ENCODE peak calls at places on chromosomes 7 and 10, in ten cellular contexts. M, L, K, D, W, N, Y, S, H and C are unnamed samples.

GRCh38 chr7:90838799-90839198 is 242.7 kb downstream of the CDK14 start:
- DNase-seq in M (no peak), L (no peak), K (no peak), D (no peak), W (no peak), N (no peak), Y (no peak), S (no peak), H (no peak), C (no peak)

GRCh38 chr7:82275342-82275741 is 168.2 kb downstream of the CACNA2D1 start:
- DNase-seq in M (no peak), L (no peak), K (no peak), D (no peak), W (no peak), N (no peak), Y (no peak), S (no peak), H (no peak), C (no peak)

GRCh38 chr10:129978322-129978721 is 14.2 kb upstream of the EBF3 start:
- DNase-seq in M (no peak), L (no peak), K (no peak), D (no peak), W (no peak), N (no peak), Y (no peak), S (no peak), H (no peak), C (no peak)

GRCh38 chr10:35203744-35204143 is 77.1 kb downstream of the CREM start:
- DNase-seq in M (no peak), L (no peak), K (no peak), D (no peak), W (no peak), N (no peak), Y (no peak), S (no peak), H (no peak), C (peak)

GRCh38 chr10:132113766-132114365 is 48.1 kb downstream of the JAKMIP3 start:
- DNase-seq in M (no peak), L (no peak), K (no peak), D (no peak), W (no peak), N (no peak), Y (no peak), S (no peak), H (no peak), C (no peak)

GRCh38 chr7:131039836-131040235 is 287.8 kb upstream of the MKLN1 start:
- DNase-seq in M (no peak), L (no peak), K (no peak), D (no peak), W (no peak), N (no peak), Y (no peak), S (no peak), H (no peak), C (no peak)

GRCh38 chr10:71008150-71008549 is 119.8 kb upstream of the PCBD1 start:
- DNase-seq in M (no peak), L (no peak), K (no peak), D (no peak), W (no peak), N (no peak), Y (no peak), S (no peak), H (no peak), C (no peak)

GRCh38 chr7:158820656-158821055 is 8.7 kb downstream of the ESYT2 start:
- DNase-seq in M (no peak), L (no peak), K (no peak), D (no peak), W (no peak), N (no peak), Y (no peak), S (no peak), H (no peak), C (no peak)

GRCh38 chr7:82732677-82733076 is 289.1 kb upstream of the CACNA2D1 start:
- DNase-seq in M (no peak), L (no peak), K (no peak), D (no peak), W (no peak), N (no peak), Y (no peak), S (no peak), H (no peak), C (no peak)

GRCh38 chr7:31938650-31939049 is 131.6 kb downstream of the PDE1C start:
- DNase-seq in M (no peak), L (peak), K (no peak), D (no peak), W (no peak), N (no peak), Y (no peak), S (no peak), H (no peak), C (no peak)

GRCh38 chr10:112562803-112563663 is 116.0 kb downstream of the VTI1A start:
- DNase-seq in M (no peak), L (no peak), K (no peak), D (no peak), W (no peak), N (no peak), Y (peak), S (peak), H (no peak), C (peak)

GRCh38 chr7:31488562-31489203 is 25.2 kb upstream of the ITPRID1 start:
- DNase-seq in M (no peak), L (peak), K (peak), D (peak), W (no peak), N (peak), Y (peak), S (no peak), H (no peak), C (peak)

GRCh38 chr10:5609952-5610616 is 56.3 kb downstream of the ASB13 start:
- DNase-seq in M (no peak), L (no peak), K (no peak), D (no peak), W (no peak), N (no peak), Y (no peak), S (no peak), H (no peak), C (no peak)

GRCh38 chr10:46537309-46537708 is 19.1 kb downstream of the GPRIN2 start:
- DNase-seq in M (no peak), L (no peak), K (no peak), D (no peak), W (no peak), N (no peak), Y (no peak), S (no peak), H (no peak), C (no peak)

GRCh38 chr7:28999839-29000238 is 41.7 kb upstream of the TRIL start:
- DNase-seq in M (no peak), L (no peak), K (no peak), D (no peak), W (no peak), N (no peak), Y (no peak), S (no peak), H (no peak), C (no peak)

GRCh38 chr10:71243756-71244637 is 31.6 kb downstream of the UNC5B start:
- DNase-seq in M (no peak), L (no peak), K (peak), D (no peak), W (no peak), N (no peak), Y (no peak), S (no peak), H (no peak), C (no peak)

GRCh38 chr10:92914478-92915066 is 66.3 kb downstream of the EXOC6 start:
- DNase-seq in M (no peak), L (peak), K (peak), D (peak), W (no peak), N (peak), Y (peak), S (peak), H (peak), C (peak)

GRCh38 chr10:63738410-63738809 is 217.2 kb downstream of the REEP3 start:
- DNase-seq in M (no peak), L (peak), K (peak), D (no peak), W (no peak), N (peak), Y (no peak), S (no peak), H (no peak), C (peak)

GRCh38 chr10:95464280-95464679 is 96.9 kb downstream of the SORBS1 start:
- DNase-seq in M (no peak), L (no peak), K (no peak), D (no peak), W (no peak), N (no peak), Y (no peak), S (peak), H (no peak), C (no peak)

GRCh38 chr10:44969854-44970253 is 8.8 kb downstream of the DEPP1 start:
- DNase-seq in M (no peak), L (no peak), K (no peak), D (no peak), W (no peak), N (no peak), Y (no peak), S (no peak), H (no peak), C (no peak)

GRCh38 chr10:59284111-59284975 is 78.0 kb downstream of the FAM13C start:
- DNase-seq in M (no peak), L (no peak), K (no peak), D (no peak), W (no peak), N (no peak), Y (no peak), S (no peak), H (peak), C (no peak)

GRCh38 chr10:63692205-63692896 is 171.2 kb downstream of the REEP3 start:
- DNase-seq in M (no peak), L (no peak), K (no peak), D (no peak), W (no peak), N (no peak), Y (no peak), S (no peak), H (no peak), C (no peak)

GRCh38 chr10:46028584-46029570 is 1.5 kb downstream of the NCOA4 start:
- DNase-seq in M (peak), L (peak), K (peak), D (no peak), W (no peak), N (no peak), Y (peak), S (peak), H (peak), C (peak)

GRCh38 chr7:51251292-51251691 is 65.3 kb downstream of the COBL start:
- DNase-seq in M (no peak), L (no peak), K (no peak), D (no peak), W (no peak), N (no peak), Y (no peak), S (no peak), H (no peak), C (no peak)

GRCh38 chr10:1488970-1489548 is 248.3 kb downstream of the ADARB2 start:
- DNase-seq in M (no peak), L (no peak), K (no peak), D (no peak), W (no peak), N (no peak), Y (no peak), S (no peak), H (no peak), C (no peak)

GRCh38 chr7:114703677-114704076 is 218.2 kb upstream of the MDFIC start:
- DNase-seq in M (no peak), L (no peak), K (no peak), D (no peak), W (no peak), N (no peak), Y (no peak), S (no peak), H (no peak), C (no peak)

GRCh38 chr10:99329891-99330674 is 927 bp downstream of the CNNM1 start:
- DNase-seq in M (no peak), L (no peak), K (peak), D (peak), W (no peak), N (no peak), Y (peak), S (no peak), H (peak), C (no peak)

GRCh38 chr10:27614776-27615175 is 110.7 kb downstream of the RAB18 start:
- DNase-seq in M (no peak), L (no peak), K (no peak), D (no peak), W (no peak), N (no peak), Y (no peak), S (no peak), H (no peak), C (no peak)

GRCh38 chr7:92767427-92767826 is 68.9 kb downstream of the CDK6 start:
- DNase-seq in M (no peak), L (no peak), K (peak), D (no peak), W (no peak), N (no peak), Y (no peak), S (no peak), H (no peak), C (no peak)

GRCh38 chr10:23294638-23295247 is 49.9 kb downstream of the C10orf67 start:
- DNase-seq in M (no peak), L (no peak), K (peak), D (no peak), W (no peak), N (no peak), Y (no peak), S (no peak), H (no peak), C (no peak)

GRCh38 chr10:50325449-50326188 is 74.3 kb upstream of the ASAH2 start:
- DNase-seq in M (no peak), L (peak), K (peak), D (no peak), W (no peak), N (peak), Y (no peak), S (no peak), H (no peak), C (no peak)

GRCh38 chr7:132160525-132161230 is 415.6 kb downstream of the PLXNA4 start:
- DNase-seq in M (no peak), L (no peak), K (peak), D (no peak), W (no peak), N (no peak), Y (no peak), S (no peak), H (no peak), C (no peak)

GRCh38 chr7:48280100-48280499 is 108.8 kb downstream of the ABCA13 start:
- DNase-seq in M (no peak), L (no peak), K (peak), D (no peak), W (no peak), N (no peak), Y (no peak), S (no peak), H (no peak), C (no peak)